ENCODE peak calls at places on chromosome 4, in seven cellular contexts. One of them, this sample, is unnamed.

GRCh38 chr4:166324321-166324720 is 451.3 kb downstream of the TLL1 start:
- DNase-seq in psoas muscle: no peak
- DNase-seq in AG08395: no peak
- DNase-seq in AG08396: no peak
- DNase-seq in activated naive CD4-positive, alpha-beta T cell treated with anti-CD3 and anti-CD28 coated beads, Interleukin-2, amount 10 ng/mL, durations not matched to agents 7 days and 5 days: no peak
- DNase-seq in stimulated activated naive CD8-positive, alpha-beta T cell treated with anti-CD3 and anti-CD28 coated beads, Interleukin-15, amount 100 ng/mL, for 72 hours: no peak
- DNase-seq in GM23338: peak; percentile 75
- DNase-seq in this sample: no peak

GRCh38 chr4:154854362-154854761 is 73.3 kb downstream of the RBM46 start:
- DNase-seq in psoas muscle: no peak
- DNase-seq in AG08395: no peak
- DNase-seq in AG08396: no peak
- DNase-seq in activated naive CD4-positive, alpha-beta T cell treated with anti-CD3 and anti-CD28 coated beads, Interleukin-2, amount 10 ng/mL, durations not matched to agents 7 days and 5 days: no peak
- DNase-seq in stimulated activated naive CD8-positive, alpha-beta T cell treated with anti-CD3 and anti-CD28 coated beads, Interleukin-15, amount 100 ng/mL, for 72 hours: no peak
- DNase-seq in GM23338: peak; percentile 74
- DNase-seq in this sample: no peak

GRCh38 chr4:7575426-7575825 is 140.7 kb upstream of the PSAPL1 start:
- DNase-seq in psoas muscle: no peak
- DNase-seq in AG08395: no peak
- DNase-seq in AG08396: no peak
- DNase-seq in activated naive CD4-positive, alpha-beta T cell treated with anti-CD3 and anti-CD28 coated beads, Interleukin-2, amount 10 ng/mL, durations not matched to agents 7 days and 5 days: no peak
- DNase-seq in stimulated activated naive CD8-positive, alpha-beta T cell treated with anti-CD3 and anti-CD28 coated beads, Interleukin-15, amount 100 ng/mL, for 72 hours: no peak
- DNase-seq in GM23338: no peak
- DNase-seq in this sample: no peak

GRCh38 chr4:145066063-145066501 is 31.9 kb downstream of the ANAPC10 start:
- DNase-seq in psoas muscle: no peak
- DNase-seq in AG08395: no peak
- DNase-seq in AG08396: no peak
- DNase-seq in activated naive CD4-positive, alpha-beta T cell treated with anti-CD3 and anti-CD28 coated beads, Interleukin-2, amount 10 ng/mL, durations not matched to agents 7 days and 5 days: no peak
- DNase-seq in stimulated activated naive CD8-positive, alpha-beta T cell treated with anti-CD3 and anti-CD28 coated beads, Interleukin-15, amount 100 ng/mL, for 72 hours: no peak
- DNase-seq in GM23338: peak; percentile 77
- DNase-seq in this sample: no peak

GRCh38 chr4:89784686-89785227 is 52.2 kb downstream of the SNCA start:
- DNase-seq in psoas muscle: no peak
- DNase-seq in AG08395: no peak
- DNase-seq in AG08396: no peak
- DNase-seq in activated naive CD4-positive, alpha-beta T cell treated with anti-CD3 and anti-CD28 coated beads, Interleukin-2, amount 10 ng/mL, durations not matched to agents 7 days and 5 days: no peak
- DNase-seq in stimulated activated naive CD8-positive, alpha-beta T cell treated with anti-CD3 and anti-CD28 coated beads, Interleukin-15, amount 100 ng/mL, for 72 hours: no peak
- DNase-seq in GM23338: no peak
- DNase-seq in this sample: no peak

GRCh38 chr4:145904413-145905177 is 34.0 kb downstream of the ZNF827 start:
- DNase-seq in psoas muscle: peak; percentile 35
- DNase-seq in AG08395: no peak
- DNase-seq in AG08396: no peak
- DNase-seq in activated naive CD4-positive, alpha-beta T cell treated with anti-CD3 and anti-CD28 coated beads, Interleukin-2, amount 10 ng/mL, durations not matched to agents 7 days and 5 days: no peak
- DNase-seq in stimulated activated naive CD8-positive, alpha-beta T cell treated with anti-CD3 and anti-CD28 coated beads, Interleukin-15, amount 100 ng/mL, for 72 hours: no peak
- DNase-seq in GM23338: no peak
- DNase-seq in this sample: no peak

GRCh38 chr4:82282875-82283274 is 90.9 kb downstream of the HNRNPD start:
- DNase-seq in psoas muscle: no peak
- DNase-seq in AG08395: no peak
- DNase-seq in AG08396: no peak
- DNase-seq in activated naive CD4-positive, alpha-beta T cell treated with anti-CD3 and anti-CD28 coated beads, Interleukin-2, amount 10 ng/mL, durations not matched to agents 7 days and 5 days: no peak
- DNase-seq in stimulated activated naive CD8-positive, alpha-beta T cell treated with anti-CD3 and anti-CD28 coated beads, Interleukin-15, amount 100 ng/mL, for 72 hours: no peak
- DNase-seq in GM23338: peak; percentile 16
- DNase-seq in this sample: no peak

GRCh38 chr4:183335369-183335940 is 13.2 kb upstream of the CLDN24 start:
- DNase-seq in psoas muscle: no peak
- DNase-seq in AG08395: peak; percentile 73
- DNase-seq in AG08396: peak; percentile 78
- DNase-seq in activated naive CD4-positive, alpha-beta T cell treated with anti-CD3 and anti-CD28 coated beads, Interleukin-2, amount 10 ng/mL, durations not matched to agents 7 days and 5 days: no peak
- DNase-seq in stimulated activated naive CD8-positive, alpha-beta T cell treated with anti-CD3 and anti-CD28 coated beads, Interleukin-15, amount 100 ng/mL, for 72 hours: no peak
- DNase-seq in GM23338: no peak
- DNase-seq in this sample: peak; percentile 72

GRCh38 chr4:173527103-173527876 is 2.7 kb downstream of the HAND2 start:
- DNase-seq in psoas muscle: no peak
- DNase-seq in AG08395: peak; percentile 9
- DNase-seq in AG08396: peak; percentile 3
- DNase-seq in activated naive CD4-positive, alpha-beta T cell treated with anti-CD3 and anti-CD28 coated beads, Interleukin-2, amount 10 ng/mL, durations not matched to agents 7 days and 5 days: no peak
- DNase-seq in stimulated activated naive CD8-positive, alpha-beta T cell treated with anti-CD3 and anti-CD28 coated beads, Interleukin-15, amount 100 ng/mL, for 72 hours: no peak
- DNase-seq in GM23338: peak; percentile 82
- DNase-seq in this sample: no peak

GRCh38 chr4:177448850-177449249 is 6.6 kb upstream of the AGA start:
- DNase-seq in psoas muscle: no peak
- DNase-seq in AG08395: no peak
- DNase-seq in AG08396: no peak
- DNase-seq in activated naive CD4-positive, alpha-beta T cell treated with anti-CD3 and anti-CD28 coated beads, Interleukin-2, amount 10 ng/mL, durations not matched to agents 7 days and 5 days: no peak
- DNase-seq in stimulated activated naive CD8-positive, alpha-beta T cell treated with anti-CD3 and anti-CD28 coated beads, Interleukin-15, amount 100 ng/mL, for 72 hours: no peak
- DNase-seq in GM23338: no peak
- DNase-seq in this sample: no peak

GRCh38 chr4:117845270-117845669 is 189.0 kb upstream of the NDST3 start:
- DNase-seq in psoas muscle: no peak
- DNase-seq in AG08395: no peak
- DNase-seq in AG08396: no peak
- DNase-seq in activated naive CD4-positive, alpha-beta T cell treated with anti-CD3 and anti-CD28 coated beads, Interleukin-2, amount 10 ng/mL, durations not matched to agents 7 days and 5 days: no peak
- DNase-seq in stimulated activated naive CD8-positive, alpha-beta T cell treated with anti-CD3 and anti-CD28 coated beads, Interleukin-15, amount 100 ng/mL, for 72 hours: no peak
- DNase-seq in GM23338: no peak
- DNase-seq in this sample: no peak

GRCh38 chr4:136740326-136740725 is 792.0 kb downstream of the PCDH18 start:
- DNase-seq in psoas muscle: no peak
- DNase-seq in AG08395: no peak
- DNase-seq in AG08396: no peak
- DNase-seq in activated naive CD4-positive, alpha-beta T cell treated with anti-CD3 and anti-CD28 coated beads, Interleukin-2, amount 10 ng/mL, durations not matched to agents 7 days and 5 days: no peak
- DNase-seq in stimulated activated naive CD8-positive, alpha-beta T cell treated with anti-CD3 and anti-CD28 coated beads, Interleukin-15, amount 100 ng/mL, for 72 hours: no peak
- DNase-seq in GM23338: no peak
- DNase-seq in this sample: no peak

GRCh38 chr4:7411491-7411890 is 23.2 kb downstream of the PSAPL1 start:
- DNase-seq in psoas muscle: no peak
- DNase-seq in AG08395: no peak
- DNase-seq in AG08396: no peak
- DNase-seq in activated naive CD4-positive, alpha-beta T cell treated with anti-CD3 and anti-CD28 coated beads, Interleukin-2, amount 10 ng/mL, durations not matched to agents 7 days and 5 days: no peak
- DNase-seq in stimulated activated naive CD8-positive, alpha-beta T cell treated with anti-CD3 and anti-CD28 coated beads, Interleukin-15, amount 100 ng/mL, for 72 hours: no peak
- DNase-seq in GM23338: no peak
- DNase-seq in this sample: no peak

GRCh38 chr4:148441986-148442829 is at the start of gene NR3C2:
- DNase-seq in psoas muscle: peak; percentile 99
- DNase-seq in AG08395: peak; percentile 100
- DNase-seq in AG08396: peak; percentile 100
- DNase-seq in activated naive CD4-positive, alpha-beta T cell treated with anti-CD3 and anti-CD28 coated beads, Interleukin-2, amount 10 ng/mL, durations not matched to agents 7 days and 5 days: peak; percentile 99
- DNase-seq in stimulated activated naive CD8-positive, alpha-beta T cell treated with anti-CD3 and anti-CD28 coated beads, Interleukin-15, amount 100 ng/mL, for 72 hours: peak; percentile 97
- DNase-seq in GM23338: peak; percentile 99
- DNase-seq in this sample: peak; percentile 95

GRCh38 chr4:8763966-8764901 is 107.4 kb downstream of the HMX1 start:
- DNase-seq in psoas muscle: peak; percentile 28
- DNase-seq in AG08395: no peak
- DNase-seq in AG08396: no peak
- DNase-seq in activated naive CD4-positive, alpha-beta T cell treated with anti-CD3 and anti-CD28 coated beads, Interleukin-2, amount 10 ng/mL, durations not matched to agents 7 days and 5 days: peak; percentile 12
- DNase-seq in stimulated activated naive CD8-positive, alpha-beta T cell treated with anti-CD3 and anti-CD28 coated beads, Interleukin-15, amount 100 ng/mL, for 72 hours: no peak
- DNase-seq in GM23338: no peak
- DNase-seq in this sample: no peak

GRCh38 chr4:182212211-182212761 is 30.9 kb upstream of the TENM3 start:
- DNase-seq in psoas muscle: no peak
- DNase-seq in AG08395: peak; percentile 67
- DNase-seq in AG08396: no peak
- DNase-seq in activated naive CD4-positive, alpha-beta T cell treated with anti-CD3 and anti-CD28 coated beads, Interleukin-2, amount 10 ng/mL, durations not matched to agents 7 days and 5 days: no peak
- DNase-seq in stimulated activated naive CD8-positive, alpha-beta T cell treated with anti-CD3 and anti-CD28 coated beads, Interleukin-15, amount 100 ng/mL, for 72 hours: no peak
- DNase-seq in GM23338: peak; percentile 31
- DNase-seq in this sample: no peak

GRCh38 chr4:74805601-74806000 is 11.3 kb upstream of the BTC start:
- DNase-seq in psoas muscle: no peak
- DNase-seq in AG08395: no peak
- DNase-seq in AG08396: peak; percentile 43
- DNase-seq in activated naive CD4-positive, alpha-beta T cell treated with anti-CD3 and anti-CD28 coated beads, Interleukin-2, amount 10 ng/mL, durations not matched to agents 7 days and 5 days: no peak
- DNase-seq in stimulated activated naive CD8-positive, alpha-beta T cell treated with anti-CD3 and anti-CD28 coated beads, Interleukin-15, amount 100 ng/mL, for 72 hours: no peak
- DNase-seq in GM23338: peak; percentile 17
- DNase-seq in this sample: peak; percentile 38